ENCODE peak calls at places on chromosomes 5 and 9, in ten cellular contexts. One of them, this sample, is unnamed.

GRCh38 chr5:179238628-179238970 is 106.7 kb downstream of the ADAMTS2 start:
- DNase-seq in CD4-positive, CD25-positive, alpha-beta regulatory T cell: no peak
- DNase-seq in psoas muscle: no peak
- DNase-seq in cardiac muscle cell: no peak
- DNase-seq in PC-9: no peak
- DNase-seq in fibroblast of mammary gland: no peak
- DNase-seq in AG04450: no peak
- DNase-seq in fibroblast of lung: no peak
- DNase-seq in small intestine: no peak
- DNase-seq in endothelial cell of umbilical vein: no peak
- DNase-seq in this sample: no peak

GRCh38 chr5:10432059-10433008 is 9.3 kb upstream of the ROPN1L start:
- DNase-seq in CD4-positive, CD25-positive, alpha-beta regulatory T cell: no peak
- DNase-seq in psoas muscle: no peak
- DNase-seq in cardiac muscle cell: no peak
- DNase-seq in PC-9: no peak
- DNase-seq in fibroblast of mammary gland: no peak
- DNase-seq in AG04450: no peak
- DNase-seq in fibroblast of lung: no peak
- DNase-seq in small intestine: no peak
- DNase-seq in endothelial cell of umbilical vein: no peak
- DNase-seq in this sample: no peak

GRCh38 chr5:108924457-108924961 is 176.8 kb downstream of the FER start:
- DNase-seq in CD4-positive, CD25-positive, alpha-beta regulatory T cell: peak
- DNase-seq in psoas muscle: no peak
- DNase-seq in cardiac muscle cell: no peak
- DNase-seq in PC-9: no peak
- DNase-seq in fibroblast of mammary gland: no peak
- DNase-seq in AG04450: no peak
- DNase-seq in fibroblast of lung: no peak
- DNase-seq in small intestine: no peak
- DNase-seq in endothelial cell of umbilical vein: no peak
- DNase-seq in this sample: no peak

GRCh38 chr5:44774279-44774880 is 34.4 kb upstream of the MRPS30 start:
- DNase-seq in CD4-positive, CD25-positive, alpha-beta regulatory T cell: peak
- DNase-seq in psoas muscle: no peak
- DNase-seq in cardiac muscle cell: peak
- DNase-seq in PC-9: no peak
- DNase-seq in fibroblast of mammary gland: peak
- DNase-seq in AG04450: peak
- DNase-seq in fibroblast of lung: peak
- DNase-seq in small intestine: peak
- DNase-seq in endothelial cell of umbilical vein: peak
- DNase-seq in this sample: peak

GRCh38 chr9:129138476-129139232 is 27.4 kb downstream of the PTPA start:
- DNase-seq in CD4-positive, CD25-positive, alpha-beta regulatory T cell: no peak
- DNase-seq in psoas muscle: peak
- DNase-seq in cardiac muscle cell: peak
- DNase-seq in PC-9: no peak
- DNase-seq in fibroblast of mammary gland: peak
- DNase-seq in AG04450: no peak
- DNase-seq in fibroblast of lung: peak
- DNase-seq in small intestine: no peak
- DNase-seq in endothelial cell of umbilical vein: peak
- DNase-seq in this sample: no peak

GRCh38 chr5:178787889-178788288 is 57.4 kb upstream of the ZNF354A start:
- DNase-seq in CD4-positive, CD25-positive, alpha-beta regulatory T cell: no peak
- DNase-seq in psoas muscle: no peak
- DNase-seq in cardiac muscle cell: no peak
- DNase-seq in PC-9: no peak
- DNase-seq in fibroblast of mammary gland: no peak
- DNase-seq in AG04450: no peak
- DNase-seq in fibroblast of lung: no peak
- DNase-seq in small intestine: no peak
- DNase-seq in endothelial cell of umbilical vein: no peak
- DNase-seq in this sample: no peak

GRCh38 chr5:180370861-180371641 is 17.9 kb upstream of the GFPT2 start:
- DNase-seq in CD4-positive, CD25-positive, alpha-beta regulatory T cell: no peak
- DNase-seq in psoas muscle: peak
- DNase-seq in cardiac muscle cell: no peak
- DNase-seq in PC-9: no peak
- DNase-seq in fibroblast of mammary gland: peak
- DNase-seq in AG04450: no peak
- DNase-seq in fibroblast of lung: no peak
- DNase-seq in small intestine: no peak
- DNase-seq in endothelial cell of umbilical vein: no peak
- DNase-seq in this sample: no peak

GRCh38 chr9:38423939-38424843 is at the start of gene IGFBPL1:
- DNase-seq in CD4-positive, CD25-positive, alpha-beta regulatory T cell: peak
- DNase-seq in psoas muscle: no peak
- DNase-seq in cardiac muscle cell: peak
- DNase-seq in PC-9: no peak
- DNase-seq in fibroblast of mammary gland: no peak
- DNase-seq in AG04450: no peak
- DNase-seq in fibroblast of lung: peak
- DNase-seq in small intestine: no peak
- DNase-seq in endothelial cell of umbilical vein: peak
- DNase-seq in this sample: no peak

GRCh38 chr5:431711-432050 is 11.3 kb upstream of the EXOC3 start:
- DNase-seq in CD4-positive, CD25-positive, alpha-beta regulatory T cell: no peak
- DNase-seq in psoas muscle: peak
- DNase-seq in cardiac muscle cell: no peak
- DNase-seq in PC-9: no peak
- DNase-seq in fibroblast of mammary gland: no peak
- DNase-seq in AG04450: no peak
- DNase-seq in fibroblast of lung: no peak
- DNase-seq in small intestine: no peak
- DNase-seq in endothelial cell of umbilical vein: no peak
- DNase-seq in this sample: no peak

GRCh38 chr5:84885479-84886258 is 501.0 kb upstream of the EDIL3 start:
- DNase-seq in CD4-positive, CD25-positive, alpha-beta regulatory T cell: no peak
- DNase-seq in psoas muscle: no peak
- DNase-seq in cardiac muscle cell: peak
- DNase-seq in PC-9: no peak
- DNase-seq in fibroblast of mammary gland: peak
- DNase-seq in AG04450: peak
- DNase-seq in fibroblast of lung: peak
- DNase-seq in small intestine: no peak
- DNase-seq in endothelial cell of umbilical vein: no peak
- DNase-seq in this sample: peak

GRCh38 chr9:36250079-36250478 is 8.2 kb downstream of the GNE start:
- DNase-seq in CD4-positive, CD25-positive, alpha-beta regulatory T cell: no peak
- DNase-seq in psoas muscle: no peak
- DNase-seq in cardiac muscle cell: no peak
- DNase-seq in PC-9: no peak
- DNase-seq in fibroblast of mammary gland: no peak
- DNase-seq in AG04450: no peak
- DNase-seq in fibroblast of lung: no peak
- DNase-seq in small intestine: no peak
- DNase-seq in endothelial cell of umbilical vein: no peak
- DNase-seq in this sample: no peak

GRCh38 chr9:123322771-123323481 is 33.1 kb upstream of the CRB2 start:
- DNase-seq in CD4-positive, CD25-positive, alpha-beta regulatory T cell: peak
- DNase-seq in psoas muscle: no peak
- DNase-seq in cardiac muscle cell: peak
- DNase-seq in PC-9: no peak
- DNase-seq in fibroblast of mammary gland: no peak
- DNase-seq in AG04450: no peak
- DNase-seq in fibroblast of lung: no peak
- DNase-seq in small intestine: peak
- DNase-seq in endothelial cell of umbilical vein: no peak
- DNase-seq in this sample: no peak

GRCh38 chr9:36327903-36328302 is 69.7 kb upstream of the GNE start:
- DNase-seq in CD4-positive, CD25-positive, alpha-beta regulatory T cell: no peak
- DNase-seq in psoas muscle: no peak
- DNase-seq in cardiac muscle cell: no peak
- DNase-seq in PC-9: peak
- DNase-seq in fibroblast of mammary gland: peak
- DNase-seq in AG04450: no peak
- DNase-seq in fibroblast of lung: peak
- DNase-seq in small intestine: no peak
- DNase-seq in endothelial cell of umbilical vein: no peak
- DNase-seq in this sample: no peak

GRCh38 chr9:125991886-125992529 is 244.8 kb downstream of the PBX3 start:
- DNase-seq in CD4-positive, CD25-positive, alpha-beta regulatory T cell: no peak
- DNase-seq in psoas muscle: peak
- DNase-seq in cardiac muscle cell: no peak
- DNase-seq in PC-9: no peak
- DNase-seq in fibroblast of mammary gland: no peak
- DNase-seq in AG04450: no peak
- DNase-seq in fibroblast of lung: no peak
- DNase-seq in small intestine: no peak
- DNase-seq in endothelial cell of umbilical vein: no peak
- DNase-seq in this sample: no peak

GRCh38 chr9:73370053-73370452 is 218.4 kb downstream of the ANXA1 start:
- DNase-seq in CD4-positive, CD25-positive, alpha-beta regulatory T cell: no peak
- DNase-seq in psoas muscle: no peak
- DNase-seq in cardiac muscle cell: no peak
- DNase-seq in PC-9: no peak
- DNase-seq in fibroblast of mammary gland: peak
- DNase-seq in AG04450: no peak
- DNase-seq in fibroblast of lung: peak
- DNase-seq in small intestine: no peak
- DNase-seq in endothelial cell of umbilical vein: no peak
- DNase-seq in this sample: no peak

GRCh38 chr9:708556-709432 is 132.7 kb upstream of the DMRT1 start:
- DNase-seq in CD4-positive, CD25-positive, alpha-beta regulatory T cell: peak
- DNase-seq in psoas muscle: no peak
- DNase-seq in cardiac muscle cell: peak
- DNase-seq in PC-9: no peak
- DNase-seq in fibroblast of mammary gland: no peak
- DNase-seq in AG04450: no peak
- DNase-seq in fibroblast of lung: no peak
- DNase-seq in small intestine: no peak
- DNase-seq in endothelial cell of umbilical vein: peak
- DNase-seq in this sample: no peak
- H3K4me3 ChIP-seq in CD4-positive, CD25-positive, alpha-beta regulatory T cell: no peak
- H3K4me3 ChIP-seq in psoas muscle: peak
- H3K4me3 ChIP-seq in cardiac muscle cell: no peak
- H3K4me3 ChIP-seq in PC-9: no peak
- H3K4me3 ChIP-seq in fibroblast of mammary gland: peak
- H3K4me3 ChIP-seq in AG04450: peak
- H3K4me3 ChIP-seq in fibroblast of lung: peak
- H3K4me3 ChIP-seq in small intestine: no peak
- H3K4me3 ChIP-seq in endothelial cell of umbilical vein: peak
- H3K4me3 ChIP-seq in this sample: peak

GRCh38 chr5:172104021-172104420 is 84.0 kb downstream of the STK10 start:
- DNase-seq in CD4-positive, CD25-positive, alpha-beta regulatory T cell: no peak
- DNase-seq in psoas muscle: no peak
- DNase-seq in cardiac muscle cell: no peak
- DNase-seq in PC-9: peak
- DNase-seq in fibroblast of mammary gland: no peak
- DNase-seq in AG04450: no peak
- DNase-seq in fibroblast of lung: no peak
- DNase-seq in small intestine: no peak
- DNase-seq in endothelial cell of umbilical vein: no peak
- DNase-seq in this sample: no peak

GRCh38 chr5:172104801-172105701 is 83.0 kb downstream of the STK10 start:
- DNase-seq in CD4-positive, CD25-positive, alpha-beta regulatory T cell: no peak
- DNase-seq in psoas muscle: no peak
- DNase-seq in cardiac muscle cell: no peak
- DNase-seq in PC-9: no peak
- DNase-seq in fibroblast of mammary gland: no peak
- DNase-seq in AG04450: no peak
- DNase-seq in fibroblast of lung: no peak
- DNase-seq in small intestine: no peak
- DNase-seq in endothelial cell of umbilical vein: no peak
- DNase-seq in this sample: no peak

GRCh38 chr5:172105811-172106210 is 82.2 kb downstream of the STK10 start:
- DNase-seq in CD4-positive, CD25-positive, alpha-beta regulatory T cell: no peak
- DNase-seq in psoas muscle: no peak
- DNase-seq in cardiac muscle cell: no peak
- DNase-seq in PC-9: no peak
- DNase-seq in fibroblast of mammary gland: no peak
- DNase-seq in AG04450: no peak
- DNase-seq in fibroblast of lung: no peak
- DNase-seq in small intestine: no peak
- DNase-seq in endothelial cell of umbilical vein: no peak
- DNase-seq in this sample: no peak

GRCh38 chr5:172107606-172108005 is 80.4 kb downstream of the STK10 start:
- DNase-seq in CD4-positive, CD25-positive, alpha-beta regulatory T cell: no peak
- DNase-seq in psoas muscle: no peak
- DNase-seq in cardiac muscle cell: no peak
- DNase-seq in PC-9: peak
- DNase-seq in fibroblast of mammary gland: peak
- DNase-seq in AG04450: peak
- DNase-seq in fibroblast of lung: peak
- DNase-seq in small intestine: no peak
- DNase-seq in endothelial cell of umbilical vein: no peak
- DNase-seq in this sample: peak

GRCh38 chr5:172106511-172107356 is 81.3 kb downstream of the STK10 start:
- DNase-seq in CD4-positive, CD25-positive, alpha-beta regulatory T cell: peak
- DNase-seq in psoas muscle: peak
- DNase-seq in cardiac muscle cell: peak
- DNase-seq in PC-9: peak
- DNase-seq in fibroblast of mammary gland: no peak
- DNase-seq in AG04450: no peak
- DNase-seq in fibroblast of lung: no peak
- DNase-seq in small intestine: peak
- DNase-seq in endothelial cell of umbilical vein: peak
- DNase-seq in this sample: no peak
- H3K4me3 ChIP-seq in CD4-positive, CD25-positive, alpha-beta regulatory T cell: peak
- H3K4me3 ChIP-seq in psoas muscle: peak
- H3K4me3 ChIP-seq in cardiac muscle cell: no peak
- H3K4me3 ChIP-seq in PC-9: peak
- H3K4me3 ChIP-seq in fibroblast of mammary gland: peak
- H3K4me3 ChIP-seq in AG04450: peak
- H3K4me3 ChIP-seq in fibroblast of lung: peak
- H3K4me3 ChIP-seq in small intestine: no peak
- H3K4me3 ChIP-seq in endothelial cell of umbilical vein: no peak
- H3K4me3 ChIP-seq in this sample: no peak

GRCh38 chr9:135413461-135413860 is 66.1 kb upstream of the PPP1R26 start:
- DNase-seq in CD4-positive, CD25-positive, alpha-beta regulatory T cell: no peak
- DNase-seq in psoas muscle: no peak
- DNase-seq in cardiac muscle cell: no peak
- DNase-seq in PC-9: no peak
- DNase-seq in fibroblast of mammary gland: no peak
- DNase-seq in AG04450: no peak
- DNase-seq in fibroblast of lung: no peak
- DNase-seq in small intestine: no peak
- DNase-seq in endothelial cell of umbilical vein: no peak
- DNase-seq in this sample: no peak
- H3K4me3 ChIP-seq in CD4-positive, CD25-positive, alpha-beta regulatory T cell: no peak
- H3K4me3 ChIP-seq in psoas muscle: no peak
- H3K4me3 ChIP-seq in cardiac muscle cell: no peak
- H3K4me3 ChIP-seq in PC-9: no peak
- H3K4me3 ChIP-seq in fibroblast of mammary gland: no peak
- H3K4me3 ChIP-seq in AG04450: no peak
- H3K4me3 ChIP-seq in fibroblast of lung: no peak
- H3K4me3 ChIP-seq in small intestine: no peak
- H3K4me3 ChIP-seq in endothelial cell of umbilical vein: no peak
- H3K4me3 ChIP-seq in this sample: no peak

DNA sequence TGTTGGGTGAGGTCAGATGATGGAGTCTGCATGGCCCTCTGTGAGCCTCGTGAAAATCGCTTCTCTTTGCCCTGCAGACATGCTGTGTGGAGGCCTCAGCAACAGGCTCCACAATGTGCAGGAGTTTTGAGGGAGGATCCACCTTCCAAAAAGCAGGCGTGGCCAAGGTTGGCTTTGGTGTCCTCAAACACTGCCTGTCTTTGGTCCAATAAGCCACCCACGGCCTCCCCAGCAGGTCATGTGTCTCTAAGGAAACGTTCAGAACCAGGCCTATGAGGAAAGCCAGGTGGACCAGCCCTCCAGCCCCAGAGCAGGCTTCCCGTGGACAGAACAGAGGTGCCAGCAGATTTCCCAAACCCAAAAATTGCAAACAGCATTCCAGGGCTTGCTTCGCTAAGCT is 340.7 kb upstream of the IRX2 start:
- DNase-seq in CD4-positive, CD25-positive, alpha-beta regulatory T cell: no peak
- DNase-seq in psoas muscle: no peak
- DNase-seq in cardiac muscle cell: no peak
- DNase-seq in PC-9: no peak
- DNase-seq in fibroblast of mammary gland: no peak
- DNase-seq in AG04450: no peak
- DNase-seq in fibroblast of lung: no peak
- DNase-seq in small intestine: no peak
- DNase-seq in endothelial cell of umbilical vein: no peak
- DNase-seq in this sample: no peak
- H3K4me3 ChIP-seq in CD4-positive, CD25-positive, alpha-beta regulatory T cell: no peak
- H3K4me3 ChIP-seq in psoas muscle: no peak
- H3K4me3 ChIP-seq in cardiac muscle cell: no peak
- H3K4me3 ChIP-seq in PC-9: no peak
- H3K4me3 ChIP-seq in fibroblast of mammary gland: no peak
- H3K4me3 ChIP-seq in AG04450: no peak
- H3K4me3 ChIP-seq in fibroblast of lung: no peak
- H3K4me3 ChIP-seq in small intestine: no peak
- H3K4me3 ChIP-seq in endothelial cell of umbilical vein: no peak
- H3K4me3 ChIP-seq in this sample: no peak

This sample was measured in astrocyte of the cerebellum.